ENCODE peak calls at places on chromosomes 13 and 19, in five cellular contexts. B is heart left ventricle; Z is RWPE1; C is CD8-positive, alpha-beta T cell; S is breast epithelium. N is an unnamed sample.

GRCh38 chr19:18629166-18630088 is 7.4 kb upstream of the KLHL26 start:
- DNase-seq in B (peak), Z (no peak), C (no peak), S (no peak), N (no peak)

GRCh38 chr13:98155475-98156111 is 12.7 kb downstream of the FARP1 start:
- DNase-seq in B (peak), Z (no peak), C (no peak), S (no peak), N (peak)

GRCh38 chr19:52640916-52641315 is 2.8 kb upstream of the ZNF83 start:
- DNase-seq in B (no peak), Z (no peak), C (no peak), S (no peak), N (no peak)

GRCh38 chr19:18086590-18087138 is at the start of gene IL12RB1:
- DNase-seq in B (no peak), Z (no peak), C (no peak), S (no peak), N (no peak)

GRCh38 chr19:35236638-35237400 is 8.3 kb upstream of the FAM187B start:
- DNase-seq in B (no peak), Z (no peak), C (no peak), S (no peak), N (no peak)

GRCh38 chr19:962683-963385 is 21.3 kb upstream of the WDR18 start:
- DNase-seq in B (no peak), Z (no peak), C (no peak), S (no peak), N (no peak)

GRCh38 chr19:3396881-3397265 is 30.5 kb downstream of the NFIC start:
- DNase-seq in B (no peak), Z (no peak), C (no peak), S (no peak), N (no peak)

GRCh38 chr19:7870571-7871279 is 3.5 kb downstream of the PRR36 start:
- DNase-seq in B (peak), Z (peak), C (peak), S (no peak), N (peak)

GRCh38 chr19:39553082-39553652 is 13.2 kb upstream of the EID2 start:
- DNase-seq in B (no peak), Z (no peak), C (no peak), S (no peak), N (no peak)
- TF ChIP-seq CTCF in B (no peak), Z (no peak), C (no peak), S (no peak), N (no peak)

GRCh38 chr19:38132781-38133180 is 91.2 kb downstream of the DPF1 start:
- DNase-seq in B (no peak), Z (no peak), C (no peak), S (no peak), N (no peak)

GRCh38 chr19:38139122-38139521 is 84.9 kb downstream of the DPF1 start:
- DNase-seq in B (no peak), Z (no peak), C (no peak), S (no peak), N (no peak)

GRCh38 chr19:38134538-38135149 is 89.4 kb downstream of the DPF1 start:
- DNase-seq in B (no peak), Z (no peak), C (no peak), S (no peak), N (peak)

GRCh38 chr19:38130399-38130798 is 93.6 kb downstream of the DPF1 start:
- DNase-seq in B (no peak), Z (no peak), C (no peak), S (no peak), N (no peak)

GRCh38 chr19:38135150-38135998 is 88.6 kb downstream of the DPF1 start:
- DNase-seq in B (no peak), Z (peak), C (no peak), S (no peak), N (no peak)
- H3K27ac ChIP-seq in B (no peak), Z (peak), C (no peak), S (no peak), N (peak)

DNA sequence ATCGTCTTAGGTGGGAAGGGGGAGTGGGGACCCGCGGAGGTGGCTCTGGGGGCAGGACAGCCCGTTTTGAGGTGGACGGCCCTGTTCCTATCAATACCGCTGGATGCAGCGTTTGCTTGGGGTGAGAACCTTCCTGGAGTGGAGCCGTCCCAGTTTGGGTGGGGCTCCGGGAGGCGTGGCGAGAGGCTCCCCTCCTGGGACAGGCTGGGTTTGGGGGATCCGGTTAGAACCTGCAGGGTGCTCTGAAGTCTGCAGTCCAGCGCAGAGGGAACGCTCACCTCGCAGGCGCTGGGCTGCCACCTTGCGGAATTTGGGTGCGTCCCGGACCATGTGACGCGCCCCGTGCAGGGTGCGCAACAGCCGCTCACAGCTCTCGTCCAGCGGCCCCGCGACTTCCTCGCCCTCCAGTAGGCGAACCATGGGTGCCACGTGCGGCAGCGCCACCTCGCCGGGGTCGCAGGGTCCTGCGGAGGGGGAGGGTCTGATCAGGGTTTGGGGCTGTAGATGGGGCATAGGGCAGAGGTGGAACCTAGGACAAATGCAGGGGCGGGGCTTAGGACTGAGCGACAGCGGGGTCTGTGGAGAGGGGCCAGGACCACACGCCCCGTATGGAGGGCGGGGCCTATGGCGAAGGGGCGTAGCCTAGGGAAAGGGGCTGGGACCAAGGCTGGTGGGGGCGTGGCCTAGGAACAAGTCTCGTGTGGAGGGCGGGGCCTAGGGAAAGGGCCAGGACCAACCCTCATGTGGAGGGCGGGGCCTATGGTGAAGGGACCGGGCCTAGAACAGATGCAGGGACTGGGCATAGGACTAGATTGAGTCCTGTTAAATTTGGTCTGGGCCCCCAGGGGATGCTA is 13.8 kb downstream of the SH2D3A start:
- DNase-seq in B (peak), Z (peak), C (peak), S (no peak), N (peak)
- TF ChIP-seq CTCF in B (peak), Z (no peak), C (peak), S (no peak), N (peak)

GRCh38 chr13:94778986-94779385 is 66.6 kb upstream of the SOX21 start:
- DNase-seq in B (no peak), Z (no peak), C (no peak), S (no peak), N (no peak)

GRCh38 chr13:94778585-94778984 is 66.2 kb upstream of the SOX21 start:
- DNase-seq in B (no peak), Z (no peak), C (no peak), S (no peak), N (no peak)

GRCh38 chr13:94776300-94776699 is 64.0 kb upstream of the SOX21 start:
- DNase-seq in B (no peak), Z (no peak), C (no peak), S (no peak), N (no peak)

GRCh38 chr13:94780421-94780820 is 68.1 kb upstream of the SOX21 start:
- DNase-seq in B (no peak), Z (no peak), C (no peak), S (no peak), N (no peak)

DNA sequence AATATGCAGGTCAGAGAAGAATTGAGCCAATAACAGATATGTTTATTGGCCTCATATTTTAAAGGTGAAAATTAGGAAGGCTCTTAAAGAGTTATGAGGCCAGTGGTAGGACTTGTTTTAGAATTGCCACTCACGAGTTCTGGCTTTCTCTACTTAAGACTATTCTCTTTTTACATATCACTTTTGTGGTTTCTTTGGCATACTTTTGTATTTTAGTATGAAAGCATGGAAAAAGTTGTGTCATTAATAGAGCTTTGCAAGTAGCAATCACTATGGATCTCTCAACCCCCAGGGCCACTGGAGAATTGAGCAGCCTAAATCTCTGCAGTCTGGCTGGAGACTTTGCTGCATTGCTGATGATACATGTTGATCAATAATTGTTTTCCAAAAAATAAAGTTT is 64.6 kb upstream of the SOX21 start:
- DNase-seq in B (no peak), Z (no peak), C (no peak), S (no peak), N (no peak)
- H3K27ac ChIP-seq in B (no peak), Z (no peak), C (no peak), S (no peak), N (no peak)

GRCh38 chr13:110523838-110524237 is 37.7 kb downstream of the RAB20 start:
- DNase-seq in B (no peak), Z (no peak), C (no peak), S (no peak), N (no peak)

GRCh38 chr13:110523180-110523579 is 38.3 kb downstream of the RAB20 start:
- DNase-seq in B (no peak), Z (no peak), C (no peak), S (no peak), N (no peak)

GRCh38 chr13:110520431-110521295 is 40.9 kb downstream of the RAB20 start:
- DNase-seq in B (peak), Z (no peak), C (no peak), S (no peak), N (peak)

GRCh38 chr13:110521296-110521680 is 40.2 kb downstream of the RAB20 start:
- DNase-seq in B (no peak), Z (no peak), C (no peak), S (no peak), N (no peak)

GRCh38 chr13:110521946-110522345 is 39.6 kb downstream of the RAB20 start:
- DNase-seq in B (no peak), Z (no peak), C (no peak), S (no peak), N (no peak)
- TF ChIP-seq CTCF in B (no peak), Z (no peak), C (no peak), S (no peak), N (no peak)

GRCh38 chr13:49811527-49811908 is 19.0 kb upstream of the KPNA3 start:
- DNase-seq in B (no peak), Z (no peak), C (no peak), S (no peak), N (no peak)
- H3K27ac ChIP-seq in B (peak), Z (no peak), C (no peak), S (no peak), N (peak)

GRCh38 chr19:10768936-10769335 is 51.1 kb downstream of the DNM2 start:
- DNase-seq in B (no peak), Z (no peak), C (no peak), S (no peak), N (no peak)

GRCh38 chr19:10768369-10768768 is 50.5 kb downstream of the DNM2 start:
- DNase-seq in B (no peak), Z (no peak), C (no peak), S (no peak), N (no peak)

GRCh38 chr19:10766049-10766623 is 48.3 kb downstream of the DNM2 start:
- DNase-seq in B (no peak), Z (no peak), C (no peak), S (no peak), N (no peak)

GRCh38 chr19:10766681-10767201 is 48.9 kb downstream of the DNM2 start:
- DNase-seq in B (peak), Z (no peak), C (no peak), S (no peak), N (no peak)

GRCh38 chr19:10767726-10768125 is 49.8 kb downstream of the DNM2 start:
- DNase-seq in B (no peak), Z (no peak), C (no peak), S (no peak), N (no peak)
- TF ChIP-seq CTCF in B (no peak), Z (no peak), C (no peak), S (no peak), N (no peak)

DNA sequence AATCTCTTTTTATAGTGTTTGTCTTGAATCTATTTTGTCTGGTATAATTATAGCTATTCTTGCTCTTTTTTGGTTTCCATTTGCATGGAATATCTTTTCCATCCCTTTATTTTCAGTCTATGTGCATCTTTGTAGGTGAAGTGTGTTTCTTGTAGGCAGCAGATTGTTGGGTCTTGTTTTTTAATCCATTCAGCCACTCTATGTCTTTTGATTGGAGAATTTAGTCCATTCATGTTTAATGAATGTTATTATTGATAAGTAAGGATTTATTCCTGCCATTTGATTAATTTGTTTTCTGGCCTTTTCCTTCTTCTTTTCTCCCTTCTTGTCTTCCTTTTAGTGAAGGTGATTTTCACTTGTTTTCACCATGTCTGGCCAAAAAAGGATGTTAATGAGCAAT is 11.7 kb upstream of the ZDHHC20 start:
- DNase-seq in B (no peak), Z (no peak), C (no peak), S (no peak), N (no peak)
- H3K27ac ChIP-seq in B (no peak), Z (no peak), C (no peak), S (no peak), N (no peak)

GRCh38 chr19:57477191-57478008 is at the start of gene ZNF772:
- DNase-seq in B (peak), Z (peak), C (peak), S (peak), N (peak)
- TF ChIP-seq CTCF in B (peak), Z (peak), C (peak), S (no peak), N (peak)